ENCODE peak calls at places on chromosomes 7 and 10, in seven cellular contexts. Y, M, C, H, A, S and N are unnamed samples.

GRCh38 chr10:75202321-75203096 is 8.1 kb upstream of the VDAC2 start:
- DNase-seq in Y (no peak), M (peak), C (no peak), H (peak), A (no peak), S (no peak), N (no peak)

GRCh38 chr7:115471891-115472290 is 550.0 kb downstream of the MDFIC start:
- DNase-seq in Y (no peak), M (no peak), C (no peak), H (no peak), A (no peak), S (no peak), N (no peak)

GRCh38 chr10:69801094-69801433 is 642 bp upstream of the COL13A1 start:
- DNase-seq in Y (peak), M (peak), C (no peak), H (peak), A (peak), S (peak), N (peak)

GRCh38 chr10:4725917-4726606 is 99.9 kb upstream of the AKR1E2 start:
- DNase-seq in Y (no peak), M (no peak), C (no peak), H (no peak), A (no peak), S (no peak), N (no peak)

GRCh38 chr10:33484787-33485186 is 150.3 kb upstream of the NRP1 start:
- DNase-seq in Y (no peak), M (no peak), C (no peak), H (no peak), A (no peak), S (no peak), N (no peak)

GRCh38 chr7:30888783-30889182 is 22.9 kb upstream of the AQP1 start:
- DNase-seq in Y (no peak), M (peak), C (no peak), H (peak), A (no peak), S (no peak), N (no peak)

GRCh38 chr10:103715430-103715829 is 139.9 kb downstream of the SH3PXD2A start:
- DNase-seq in Y (no peak), M (no peak), C (no peak), H (no peak), A (no peak), S (no peak), N (no peak)

GRCh38 chr10:128526793-128527375 is 400.7 kb upstream of the MKI67 start:
- DNase-seq in Y (no peak), M (no peak), C (no peak), H (no peak), A (no peak), S (no peak), N (no peak)

GRCh38 chr7:20783131-20783715 is 3.5 kb downstream of the SP8 start:
- DNase-seq in Y (no peak), M (no peak), C (no peak), H (no peak), A (no peak), S (no peak), N (no peak)

GRCh38 chr10:42981358-42982236 is 95.3 kb upstream of the RET start:
- DNase-seq in Y (no peak), M (peak), C (no peak), H (no peak), A (no peak), S (peak), N (peak)

GRCh38 chr10:97531401-97531985 is 32.8 kb downstream of the UBTD1 start:
- DNase-seq in Y (no peak), M (no peak), C (no peak), H (no peak), A (no peak), S (no peak), N (no peak)

GRCh38 chr7:19095461-19095860 is 22.0 kb downstream of the TWIST1 start:
- DNase-seq in Y (no peak), M (no peak), C (no peak), H (no peak), A (no peak), S (no peak), N (no peak)

GRCh38 chr7:27409776-27410175 is 167.2 kb downstream of the EVX1 start:
- DNase-seq in Y (no peak), M (no peak), C (no peak), H (no peak), A (no peak), S (no peak), N (no peak)

GRCh38 chr10:69022611-69023010 is 34.0 kb downstream of the KIFBP start:
- DNase-seq in Y (no peak), M (no peak), C (no peak), H (no peak), A (no peak), S (no peak), N (no peak)

GRCh38 chr10:131187274-131187673 is 124.2 kb downstream of the TCERG1L start:
- DNase-seq in Y (no peak), M (no peak), C (no peak), H (no peak), A (no peak), S (no peak), N (no peak)

GRCh38 chr7:112292162-112292561 is 85.7 kb downstream of the ZNF277 start:
- DNase-seq in Y (no peak), M (no peak), C (no peak), H (no peak), A (no peak), S (no peak), N (no peak)

GRCh38 chr10:19688344-19688743 is 127.9 kb upstream of the PLXDC2 start:
- DNase-seq in Y (no peak), M (no peak), C (no peak), H (no peak), A (no peak), S (no peak), N (no peak)

GRCh38 chr7:19491821-19492452 is 216.9 kb downstream of the POLR1F start:
- DNase-seq in Y (peak), M (no peak), C (no peak), H (no peak), A (peak), S (no peak), N (no peak)

GRCh38 chr10:86371116-86371515 is 4.5 kb upstream of the GRID1 start:
- DNase-seq in Y (no peak), M (no peak), C (no peak), H (no peak), A (no peak), S (peak), N (no peak)

GRCh38 chr10:109819807-109820206 is 103.5 kb downstream of the XPNPEP1 start:
- DNase-seq in Y (no peak), M (no peak), C (no peak), H (no peak), A (no peak), S (no peak), N (no peak)

GRCh38 chr7:102149416-102149815 is 137.3 kb upstream of the SH2B2 start:
- DNase-seq in Y (no peak), M (no peak), C (no peak), H (no peak), A (no peak), S (no peak), N (no peak)